ENCODE peak calls at places on chromosomes 11 and 22, in four cellular contexts. U is activated CD8-positive, alpha-beta T cell treated with anti-CD3 and anti-CD28 coated beads for 36 hours; V is neural crest cell; N is body of pancreas. W is an unnamed sample.
A peak's percentile ranks its signal among the peaks of the same experiment; 100 is the strongest.

GRCh38 chr22:25172153-25172552 is 27.5 kb upstream of the CRYBB3 start:
- DNase-seq in V (no peak), N (no peak), U (peak; percentile 66), W (no peak)

GRCh38 chr11:38302564-38302963 is 1704.5 kb upstream of the RAG2 start:
- DNase-seq in N (no peak), V (no peak), U (no peak), W (no peak)

GRCh38 chr22:19693581-19693980 is 20.7 kb upstream of the SEPTIN5 start:
- DNase-seq in V (no peak), N (no peak), U (no peak), W (no peak)

GRCh38 chr22:49964493-49965290 is 4.1 kb downstream of the PIM3 start:
- DNase-seq in U (no peak), N (peak; percentile 26), V (no peak), W (no peak)

GRCh38 chr11:7270233-7270760 is 18.6 kb downstream of the SYT9 start:
- DNase-seq in U (no peak), N (no peak), V (no peak), W (no peak)

GRCh38 chr11:22508691-22509090 is 116.9 kb downstream of the FANCF start:
- DNase-seq in V (no peak), N (no peak), U (no peak), W (no peak)

GRCh38 chr22:19844423-19845368 is 10.0 kb downstream of the GNB1L start:
- DNase-seq in U (peak; percentile 52), N (no peak), V (no peak), W (no peak)

GRCh38 chr22:45918455-45919370 is 58.2 kb downstream of the WNT7B start:
- DNase-seq in U (no peak), V (no peak), N (peak; percentile 44), W (no peak)

GRCh38 chr11:69293087-69293486 is 868 bp upstream of the MYEOV start:
- DNase-seq in N (no peak), U (no peak), V (no peak), W (no peak)

GRCh38 chr11:72433455-72434061 is 773 bp downstream of the CLPB start:
- DNase-seq in U (no peak), V (no peak), N (no peak), W (no peak)

GRCh38 chr11:112523477-112523876 is 262.8 kb upstream of the PLET1 start:
- DNase-seq in V (peak; percentile 26), U (no peak), N (peak; percentile 44), W (no peak)

GRCh38 chr11:29293825-29294224 is 723.0 kb downstream of the KCNA4 start:
- DNase-seq in U (no peak), V (no peak), N (no peak), W (no peak)

GRCh38 chr11:67119577-67120391 is 721 bp downstream of the KDM2A start:
- DNase-seq in U (peak; percentile 35), N (peak; percentile 26), V (peak; percentile 28), W (peak; percentile 36)

GRCh38 chr11:30488304-30488998 is 97.7 kb downstream of the MPPED2 start:
- DNase-seq in N (peak; percentile 50), U (no peak), V (no peak), W (no peak)

GRCh38 chr11:73401217-73401923 is 25.2 kb downstream of the RELT start:
- DNase-seq in V (no peak), N (no peak), U (no peak), W (no peak)

GRCh38 chr11:23288001-23288783 is 427.9 kb upstream of the CCDC179 start:
- DNase-seq in N (no peak), V (no peak), U (no peak), W (no peak)

GRCh38 chr11:65112551-65113360 is 1.1 kb downstream of the TM7SF2 start:
- DNase-seq in V (peak; percentile 65), U (peak; percentile 79), N (peak; percentile 75), W (peak; percentile 65)

GRCh38 chr11:8328848-8329330 is 65.2 kb upstream of the LMO1 start:
- DNase-seq in N (peak; percentile 82), U (peak; percentile 91), V (peak; percentile 87), W (peak; percentile 77)
- TF ChIP-seq CTCF in N (peak; percentile 79), U (peak; percentile 81), V (peak; percentile 83), W (peak; percentile 90)

GRCh38 chr11:118290923-118291322 is 13.6 kb upstream of the CD3E start:
- DNase-seq in V (no peak), N (peak; percentile 61), U (peak; percentile 74), W (no peak)
- TF ChIP-seq CTCF in V (peak; percentile 61), N (peak; percentile 29), U (peak; percentile 48), W (peak; percentile 37)

GRCh38 chr11:6062691-6063358 is 32.3 kb upstream of the OR56A1 start:
- DNase-seq in V (no peak), N (no peak), U (no peak), W (no peak)
- TF ChIP-seq CTCF in V (no peak), N (no peak), U (no peak), W (no peak)

DNA sequence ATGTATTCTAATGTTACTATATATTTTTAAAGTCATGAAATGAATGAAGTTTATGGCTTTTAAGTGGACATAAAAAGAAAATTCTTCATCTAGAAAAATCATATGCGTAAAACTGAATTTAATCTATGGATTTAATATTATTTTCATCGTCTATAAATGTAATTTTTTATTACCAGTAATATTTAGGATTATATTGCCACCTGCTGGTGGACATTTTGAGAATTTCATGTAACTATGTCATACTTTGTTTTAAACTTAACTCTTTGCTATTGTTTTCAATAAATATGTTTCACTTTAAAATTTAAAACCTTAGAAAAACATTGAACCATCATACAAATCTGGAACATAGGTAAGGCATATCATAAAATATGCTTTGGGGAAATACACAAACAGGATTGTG is 66.5 kb upstream of the CEP126 start:
- DNase-seq in N (no peak), U (no peak), V (no peak), W (no peak)
- TF ChIP-seq CTCF in N (peak; percentile 25), U (peak; percentile 33), V (peak; percentile 76), W (peak; percentile 67)

GRCh38 chr11:96543177-96543576 is 153.4 kb downstream of the JRKL start:
- DNase-seq in V (no peak), U (no peak), N (no peak), W (no peak)

GRCh38 chr11:96538104-96538503 is 148.3 kb downstream of the JRKL start:
- DNase-seq in V (no peak), N (no peak), U (no peak), W (no peak)

DNA sequence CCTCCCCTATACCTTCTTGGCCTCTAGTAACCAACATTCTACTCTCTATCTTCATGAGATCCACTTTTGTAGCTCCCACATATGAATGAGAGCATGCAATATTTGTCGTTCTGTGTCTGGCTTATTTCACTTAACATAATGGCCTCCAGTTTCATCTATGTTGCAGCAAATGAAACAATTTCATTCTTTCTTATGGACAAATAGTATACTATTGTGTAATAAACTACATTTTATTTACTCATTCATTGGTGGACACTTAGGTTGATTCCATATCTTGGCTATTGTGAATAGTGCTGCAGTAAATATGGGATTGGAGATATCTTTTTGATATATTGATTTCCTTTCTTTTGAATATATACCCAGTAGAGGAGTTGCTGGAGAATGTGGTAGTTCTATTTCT is 151.1 kb downstream of the JRKL start:
- DNase-seq in V (no peak), U (no peak), N (no peak), W (no peak)
- TF ChIP-seq CTCF in V (no peak), U (no peak), N (no peak), W (no peak)

W was measured in progenitor cell of endocrine pancreas.